ENCODE peak calls at places on chromosome 22, in nine cellular contexts. I is bronchial epithelial cell, K is NCI-H1694 treated with DMSO at 0.1 percent for 48 hours, C is uterus, Q is neural crest cell, F is adrenal gland, O is AG10803, P is hippocampal formation, V is neuronal stem cell. T is an unnamed sample.

GRCh38 chr22:20111045-20111688 is 4.7 kb upstream of the RANBP1 start:
- DNase-seq in F (no peak), K (peak; percentile 27), P (no peak), C (no peak), Q (no peak), O (peak; percentile 22), V (no peak), I (peak; percentile 11), T (no peak)

GRCh38 chr22:37291559-37292298 is 9.4 kb downstream of the CYTH4 start:
- DNase-seq in K (no peak), Q (no peak), O (no peak), P (no peak), I (no peak), C (no peak), V (no peak), F (no peak), T (no peak)

GRCh38 chr22:48198489-48199459 is 1436.3 kb downstream of the TBC1D22A start:
- DNase-seq in I (no peak), Q (no peak), V (no peak), O (no peak), K (no peak), F (no peak), C (no peak), P (no peak), T (no peak)

GRCh38 chr22:43479311-43479710 is 67.5 kb downstream of the MPPED1 start:
- DNase-seq in V (no peak), Q (no peak), C (no peak), O (no peak), F (no peak), K (no peak), P (no peak), I (no peak), T (no peak)

GRCh38 chr22:42315392-42315756 is 44.9 kb upstream of the TCF20 start:
- DNase-seq in O (no peak), K (no peak), P (no peak), I (no peak), Q (no peak), V (no peak), F (no peak), C (no peak), T (no peak)

GRCh38 chr22:35445933-35446332 is 46.0 kb downstream of the MCM5 start:
- DNase-seq in P (no peak), Q (no peak), C (no peak), I (no peak), V (no peak), O (no peak), K (no peak), F (no peak), T (no peak)

GRCh38 chr22:39225591-39225990 is 19.2 kb downstream of the PDGFB start:
- DNase-seq in P (no peak), I (no peak), O (no peak), Q (no peak), K (no peak), V (no peak), C (no peak), F (no peak), T (no peak)

GRCh38 chr22:48579035-48579914 is 1248.4 kb downstream of the BRD1 start:
- DNase-seq in C (no peak), V (peak; percentile 57), Q (no peak), I (no peak), P (peak; percentile 56), F (no peak), K (no peak), O (no peak), T (no peak)

GRCh38 chr22:44822479-44822878 is 70.1 kb downstream of the ARHGAP8 start:
- DNase-seq in P (no peak), O (no peak), I (no peak), F (no peak), C (no peak), V (no peak), Q (no peak), K (no peak), T (no peak)

GRCh38 chr22:49057910-49058309 is 769.8 kb downstream of the BRD1 start:
- DNase-seq in Q (no peak), K (no peak), I (no peak), V (no peak), O (no peak), C (no peak), F (no peak), P (no peak), T (no peak)

GRCh38 chr22:19942886-19943664 is 1.5 kb upstream of the TXNRD2 start:
- DNase-seq in O (peak; percentile 92), C (peak; percentile 69), V (no peak), Q (no peak), K (peak; percentile 74), F (peak; percentile 67), P (no peak), I (peak; percentile 79), T (peak; percentile 45)

GRCh38 chr22:28329582-28330073 is 350.0 kb downstream of the TTC28 start:
- DNase-seq in K (no peak), O (peak; percentile 90), V (no peak), I (no peak), C (no peak), F (no peak), Q (no peak), P (no peak), T (no peak)

GRCh38 chr22:42296381-42296853 is 26.0 kb upstream of the TCF20 start:
- DNase-seq in V (no peak), F (peak; percentile 46), O (no peak), I (no peak), P (peak; percentile 43), Q (no peak), C (no peak), K (peak; percentile 91), T (no peak)